ENCODE peak calls at places on chromosomes 16 and 17, in eight cellular contexts. One of them, this sample, is unnamed.

GRCh38 chr16:19709381-19710136 is 8.5 kb downstream of the KNOP1 start:
- DNase-seq in CD8-positive, alpha-beta memory T cell: no peak
- DNase-seq in body of pancreas: no peak
- DNase-seq in heart left ventricle: no peak
- DNase-seq in neural progenitor cell: no peak
- DNase-seq in adrenal gland: no peak
- DNase-seq in naive thymus-derived CD4-positive, alpha-beta T cell: no peak
- DNase-seq in brain microvascular endothelial cell: no peak
- DNase-seq in this sample: no peak

GRCh38 chr16:25988882-25989281 is 297.1 kb downstream of the HS3ST4 start:
- DNase-seq in CD8-positive, alpha-beta memory T cell: no peak
- DNase-seq in brain microvascular endothelial cell: no peak
- DNase-seq in heart left ventricle: no peak
- DNase-seq in body of pancreas: no peak
- DNase-seq in adrenal gland: no peak
- DNase-seq in neural progenitor cell: no peak
- DNase-seq in naive thymus-derived CD4-positive, alpha-beta T cell: no peak
- DNase-seq in this sample: no peak

GRCh38 chr17:45405250-45406086 is 27.2 kb downstream of the ARHGAP27 start:
- DNase-seq in adrenal gland: no peak
- DNase-seq in naive thymus-derived CD4-positive, alpha-beta T cell: no peak
- DNase-seq in CD8-positive, alpha-beta memory T cell: no peak
- DNase-seq in brain microvascular endothelial cell: no peak
- DNase-seq in body of pancreas: peak
- DNase-seq in heart left ventricle: no peak
- DNase-seq in neural progenitor cell: peak
- DNase-seq in this sample: peak

GRCh38 chr16:33877-34707 is 19.3 kb downstream of the POLR3K start:
- DNase-seq in neural progenitor cell: no peak
- DNase-seq in CD8-positive, alpha-beta memory T cell: no peak
- DNase-seq in naive thymus-derived CD4-positive, alpha-beta T cell: no peak
- DNase-seq in brain microvascular endothelial cell: no peak
- DNase-seq in heart left ventricle: no peak
- DNase-seq in adrenal gland: peak
- DNase-seq in body of pancreas: peak
- DNase-seq in this sample: peak

GRCh38 chr17:78658281-78658785 is 81.1 kb upstream of the DNAH17 start:
- DNase-seq in naive thymus-derived CD4-positive, alpha-beta T cell: no peak
- DNase-seq in adrenal gland: peak
- DNase-seq in neural progenitor cell: no peak
- DNase-seq in brain microvascular endothelial cell: peak
- DNase-seq in body of pancreas: no peak
- DNase-seq in CD8-positive, alpha-beta memory T cell: no peak
- DNase-seq in heart left ventricle: no peak
- DNase-seq in this sample: no peak

GRCh38 chr17:76273435-76273921 is 8.3 kb downstream of the UBALD2 start:
- DNase-seq in brain microvascular endothelial cell: no peak
- DNase-seq in CD8-positive, alpha-beta memory T cell: no peak
- DNase-seq in naive thymus-derived CD4-positive, alpha-beta T cell: no peak
- DNase-seq in heart left ventricle: no peak
- DNase-seq in neural progenitor cell: no peak
- DNase-seq in adrenal gland: no peak
- DNase-seq in body of pancreas: no peak
- DNase-seq in this sample: peak

GRCh38 chr17:80030730-80031410 is 4.8 kb downstream of the TBC1D16 start:
- DNase-seq in body of pancreas: peak
- DNase-seq in naive thymus-derived CD4-positive, alpha-beta T cell: no peak
- DNase-seq in brain microvascular endothelial cell: no peak
- DNase-seq in adrenal gland: no peak
- DNase-seq in heart left ventricle: no peak
- DNase-seq in neural progenitor cell: no peak
- DNase-seq in CD8-positive, alpha-beta memory T cell: no peak
- DNase-seq in this sample: peak

GRCh38 chr16:48479319-48479718 is 94.1 kb upstream of the SIAH1 start:
- DNase-seq in adrenal gland: no peak
- DNase-seq in CD8-positive, alpha-beta memory T cell: no peak
- DNase-seq in neural progenitor cell: peak
- DNase-seq in naive thymus-derived CD4-positive, alpha-beta T cell: no peak
- DNase-seq in heart left ventricle: no peak
- DNase-seq in body of pancreas: no peak
- DNase-seq in brain microvascular endothelial cell: no peak
- DNase-seq in this sample: no peak

GRCh38 chr17:49549311-49549605 is 26.4 kb upstream of the NXPH3 start:
- DNase-seq in neural progenitor cell: no peak
- DNase-seq in adrenal gland: no peak
- DNase-seq in heart left ventricle: no peak
- DNase-seq in body of pancreas: no peak
- DNase-seq in brain microvascular endothelial cell: no peak
- DNase-seq in CD8-positive, alpha-beta memory T cell: no peak
- DNase-seq in naive thymus-derived CD4-positive, alpha-beta T cell: no peak
- DNase-seq in this sample: no peak

GRCh38 chr16:25052530-25052929 is 37.4 kb upstream of the ARHGAP17 start:
- DNase-seq in naive thymus-derived CD4-positive, alpha-beta T cell: no peak
- DNase-seq in neural progenitor cell: no peak
- DNase-seq in heart left ventricle: no peak
- DNase-seq in brain microvascular endothelial cell: no peak
- DNase-seq in adrenal gland: peak
- DNase-seq in CD8-positive, alpha-beta memory T cell: no peak
- DNase-seq in body of pancreas: peak
- DNase-seq in this sample: no peak

GRCh38 chr17:63993368-63993990 is 4.7 kb upstream of the PRR29 start:
- DNase-seq in neural progenitor cell: peak
- DNase-seq in body of pancreas: no peak
- DNase-seq in adrenal gland: no peak
- DNase-seq in brain microvascular endothelial cell: no peak
- DNase-seq in heart left ventricle: no peak
- DNase-seq in CD8-positive, alpha-beta memory T cell: peak
- DNase-seq in naive thymus-derived CD4-positive, alpha-beta T cell: no peak
- DNase-seq in this sample: peak

GRCh38 chr16:72860726-72861562 is 187.0 kb downstream of the ZFHX3 start:
- DNase-seq in naive thymus-derived CD4-positive, alpha-beta T cell: no peak
- DNase-seq in adrenal gland: peak
- DNase-seq in CD8-positive, alpha-beta memory T cell: no peak
- DNase-seq in heart left ventricle: no peak
- DNase-seq in body of pancreas: no peak
- DNase-seq in neural progenitor cell: no peak
- DNase-seq in brain microvascular endothelial cell: no peak
- DNase-seq in this sample: no peak

GRCh38 chr16:89007371-89008249 is 30.6 kb upstream of the CBFA2T3 start:
- DNase-seq in naive thymus-derived CD4-positive, alpha-beta T cell: no peak
- DNase-seq in neural progenitor cell: no peak
- DNase-seq in heart left ventricle: no peak
- DNase-seq in adrenal gland: no peak
- DNase-seq in CD8-positive, alpha-beta memory T cell: peak
- DNase-seq in brain microvascular endothelial cell: no peak
- DNase-seq in body of pancreas: no peak
- DNase-seq in this sample: peak

GRCh38 chr17:16212793-16213192 is 2.5 kb downstream of the NCOR1 start:
- DNase-seq in brain microvascular endothelial cell: no peak
- DNase-seq in neural progenitor cell: no peak
- DNase-seq in adrenal gland: no peak
- DNase-seq in CD8-positive, alpha-beta memory T cell: no peak
- DNase-seq in naive thymus-derived CD4-positive, alpha-beta T cell: no peak
- DNase-seq in heart left ventricle: no peak
- DNase-seq in body of pancreas: no peak
- DNase-seq in this sample: no peak

GRCh38 chr16:30458561-30459394 is 13.1 kb upstream of the SEPHS2 start:
- DNase-seq in adrenal gland: peak
- DNase-seq in body of pancreas: no peak
- DNase-seq in heart left ventricle: peak
- DNase-seq in CD8-positive, alpha-beta memory T cell: peak
- DNase-seq in brain microvascular endothelial cell: no peak
- DNase-seq in neural progenitor cell: no peak
- DNase-seq in naive thymus-derived CD4-positive, alpha-beta T cell: peak
- DNase-seq in this sample: peak

GRCh38 chr17:62703269-62703775 is 75.9 kb downstream of the MRC2 start:
- DNase-seq in CD8-positive, alpha-beta memory T cell: no peak
- DNase-seq in naive thymus-derived CD4-positive, alpha-beta T cell: no peak
- DNase-seq in adrenal gland: peak
- DNase-seq in heart left ventricle: no peak
- DNase-seq in brain microvascular endothelial cell: no peak
- DNase-seq in body of pancreas: peak
- DNase-seq in neural progenitor cell: no peak
- DNase-seq in this sample: no peak

GRCh38 chr16:65119905-65120341 is 1.9 kb downstream of the CDH11 start:
- DNase-seq in adrenal gland: no peak
- DNase-seq in CD8-positive, alpha-beta memory T cell: no peak
- DNase-seq in body of pancreas: no peak
- DNase-seq in neural progenitor cell: peak
- DNase-seq in heart left ventricle: no peak
- DNase-seq in naive thymus-derived CD4-positive, alpha-beta T cell: no peak
- DNase-seq in brain microvascular endothelial cell: peak
- DNase-seq in this sample: no peak

GRCh38 chr17:7982666-7983065 is 19.7 kb upstream of the GUCY2D start:
- DNase-seq in neural progenitor cell: peak
- DNase-seq in CD8-positive, alpha-beta memory T cell: no peak
- DNase-seq in adrenal gland: no peak
- DNase-seq in naive thymus-derived CD4-positive, alpha-beta T cell: no peak
- DNase-seq in body of pancreas: no peak
- DNase-seq in heart left ventricle: no peak
- DNase-seq in brain microvascular endothelial cell: peak
- DNase-seq in this sample: no peak

GRCh38 chr17:32971171-32971570 is 20.5 kb upstream of the SPACA3 start:
- DNase-seq in CD8-positive, alpha-beta memory T cell: no peak
- DNase-seq in heart left ventricle: no peak
- DNase-seq in brain microvascular endothelial cell: peak
- DNase-seq in adrenal gland: no peak
- DNase-seq in body of pancreas: peak
- DNase-seq in neural progenitor cell: no peak
- DNase-seq in naive thymus-derived CD4-positive, alpha-beta T cell: no peak
- DNase-seq in this sample: no peak

GRCh38 chr16:82005491-82005830 is 5.8 kb downstream of the SDR42E1 start:
- DNase-seq in adrenal gland: no peak
- DNase-seq in neural progenitor cell: no peak
- DNase-seq in body of pancreas: no peak
- DNase-seq in brain microvascular endothelial cell: no peak
- DNase-seq in naive thymus-derived CD4-positive, alpha-beta T cell: no peak
- DNase-seq in CD8-positive, alpha-beta memory T cell: no peak
- DNase-seq in heart left ventricle: peak
- DNase-seq in this sample: no peak

DNA sequence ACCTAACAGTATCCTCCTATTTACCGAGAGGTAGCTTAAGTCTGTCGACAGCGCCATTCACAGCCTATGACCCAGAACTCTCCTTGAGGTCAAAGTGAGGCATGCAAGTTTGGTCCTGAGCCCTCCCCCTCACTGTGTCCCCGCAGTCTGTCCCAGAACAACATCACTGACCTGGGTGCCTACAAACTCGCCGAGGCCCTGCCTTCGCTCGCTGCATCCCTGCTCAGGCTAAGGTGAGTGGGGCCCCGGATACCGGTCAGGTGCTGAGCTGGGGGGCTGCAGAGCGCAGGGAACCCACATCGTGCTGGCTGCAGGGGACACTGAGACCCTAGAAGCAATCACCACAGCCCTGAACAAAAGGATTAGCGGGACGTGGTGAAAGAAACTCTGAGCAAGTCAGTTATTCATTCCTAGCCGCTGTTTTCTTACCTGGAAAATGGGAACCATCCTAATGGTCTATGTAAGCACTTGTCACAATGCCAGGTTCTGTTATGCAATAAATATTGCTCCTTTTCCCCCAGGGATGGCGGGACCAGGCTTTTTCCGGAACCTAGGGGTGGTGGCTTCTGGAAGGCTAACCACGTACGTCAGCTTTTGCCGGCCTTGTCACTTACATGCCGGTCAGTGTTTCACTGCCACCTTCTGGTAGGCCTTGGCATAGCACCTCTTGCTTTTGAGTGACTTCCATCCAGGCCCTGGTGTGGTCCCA is 23.8 kb downstream of the DEXI start:
- DNase-seq in neural progenitor cell: peak
- DNase-seq in adrenal gland: peak
- DNase-seq in brain microvascular endothelial cell: peak
- DNase-seq in body of pancreas: peak
- DNase-seq in CD8-positive, alpha-beta memory T cell: peak
- DNase-seq in naive thymus-derived CD4-positive, alpha-beta T cell: peak
- DNase-seq in heart left ventricle: peak
- DNase-seq in this sample: peak
- H3K27ac ChIP-seq in neural progenitor cell: no peak
- H3K27ac ChIP-seq in adrenal gland: no peak
- H3K27ac ChIP-seq in brain microvascular endothelial cell: no peak
- H3K27ac ChIP-seq in body of pancreas: no peak
- H3K27ac ChIP-seq in CD8-positive, alpha-beta memory T cell: no peak
- H3K27ac ChIP-seq in naive thymus-derived CD4-positive, alpha-beta T cell: no peak
- H3K27ac ChIP-seq in heart left ventricle: peak
- H3K27ac ChIP-seq in this sample: peak

GRCh38 chr17:54221499-54221898 is 398.8 kb downstream of the KIF2B start:
- DNase-seq in naive thymus-derived CD4-positive, alpha-beta T cell: no peak
- DNase-seq in adrenal gland: no peak
- DNase-seq in brain microvascular endothelial cell: no peak
- DNase-seq in CD8-positive, alpha-beta memory T cell: no peak
- DNase-seq in heart left ventricle: no peak
- DNase-seq in body of pancreas: no peak
- DNase-seq in neural progenitor cell: no peak
- DNase-seq in this sample: no peak
- H3K27ac ChIP-seq in naive thymus-derived CD4-positive, alpha-beta T cell: no peak
- H3K27ac ChIP-seq in adrenal gland: no peak
- H3K27ac ChIP-seq in brain microvascular endothelial cell: no peak
- H3K27ac ChIP-seq in CD8-positive, alpha-beta memory T cell: no peak
- H3K27ac ChIP-seq in heart left ventricle: no peak
- H3K27ac ChIP-seq in body of pancreas: no peak
- H3K27ac ChIP-seq in neural progenitor cell: no peak
- H3K27ac ChIP-seq in this sample: no peak

GRCh38 chr16:85511938-85512551 is 101.1 kb upstream of the GSE1 start:
- DNase-seq in brain microvascular endothelial cell: no peak
- DNase-seq in CD8-positive, alpha-beta memory T cell: no peak
- DNase-seq in neural progenitor cell: no peak
- DNase-seq in heart left ventricle: no peak
- DNase-seq in body of pancreas: no peak
- DNase-seq in adrenal gland: no peak
- DNase-seq in naive thymus-derived CD4-positive, alpha-beta T cell: no peak
- DNase-seq in this sample: no peak
- H3K27ac ChIP-seq in brain microvascular endothelial cell: no peak
- H3K27ac ChIP-seq in CD8-positive, alpha-beta memory T cell: no peak
- H3K27ac ChIP-seq in neural progenitor cell: no peak
- H3K27ac ChIP-seq in heart left ventricle: no peak
- H3K27ac ChIP-seq in body of pancreas: peak
- H3K27ac ChIP-seq in adrenal gland: no peak
- H3K27ac ChIP-seq in naive thymus-derived CD4-positive, alpha-beta T cell: no peak
- H3K27ac ChIP-seq in this sample: no peak

DNA sequence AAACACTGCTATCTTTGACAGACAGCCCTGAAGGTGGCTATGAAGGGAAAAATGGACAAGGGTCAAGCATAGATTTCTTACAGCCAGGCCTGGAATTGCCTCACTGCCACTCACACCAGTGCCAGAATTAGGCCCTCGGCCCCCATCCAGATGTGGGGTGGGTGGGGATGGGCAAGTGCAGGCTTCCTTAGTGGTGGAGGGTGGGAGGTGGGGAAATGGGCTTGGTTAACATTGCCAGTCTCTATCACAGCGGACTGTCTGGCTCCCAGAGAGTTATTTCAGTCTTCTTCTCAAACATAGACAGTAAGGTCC is 24.9 kb downstream of the B9D1 start:
- DNase-seq in neural progenitor cell: no peak
- DNase-seq in brain microvascular endothelial cell: no peak
- DNase-seq in naive thymus-derived CD4-positive, alpha-beta T cell: no peak
- DNase-seq in adrenal gland: no peak
- DNase-seq in CD8-positive, alpha-beta memory T cell: no peak
- DNase-seq in heart left ventricle: no peak
- DNase-seq in body of pancreas: no peak
- DNase-seq in this sample: no peak
- H3K27ac ChIP-seq in neural progenitor cell: no peak
- H3K27ac ChIP-seq in brain microvascular endothelial cell: no peak
- H3K27ac ChIP-seq in naive thymus-derived CD4-positive, alpha-beta T cell: no peak
- H3K27ac ChIP-seq in adrenal gland: no peak
- H3K27ac ChIP-seq in CD8-positive, alpha-beta memory T cell: no peak
- H3K27ac ChIP-seq in heart left ventricle: no peak
- H3K27ac ChIP-seq in body of pancreas: no peak
- H3K27ac ChIP-seq in this sample: no peak

GRCh38 chr17:42155614-42156045 is 841 bp upstream of the RAB5C start:
- DNase-seq in adrenal gland: no peak
- DNase-seq in CD8-positive, alpha-beta memory T cell: no peak
- DNase-seq in brain microvascular endothelial cell: no peak
- DNase-seq in neural progenitor cell: peak
- DNase-seq in naive thymus-derived CD4-positive, alpha-beta T cell: no peak
- DNase-seq in body of pancreas: no peak
- DNase-seq in heart left ventricle: no peak
- DNase-seq in this sample: no peak
- H3K27ac ChIP-seq in adrenal gland: no peak
- H3K27ac ChIP-seq in CD8-positive, alpha-beta memory T cell: no peak
- H3K27ac ChIP-seq in brain microvascular endothelial cell: no peak
- H3K27ac ChIP-seq in neural progenitor cell: no peak
- H3K27ac ChIP-seq in naive thymus-derived CD4-positive, alpha-beta T cell: no peak
- H3K27ac ChIP-seq in body of pancreas: no peak
- H3K27ac ChIP-seq in heart left ventricle: no peak
- H3K27ac ChIP-seq in this sample: peak

This sample was measured in lower lobe of right lung.